ENCODE peak calls at places on chromosomes 13 and 19, in eight cellular contexts. C, O, I, X, Z, E, M and W are unnamed samples.

GRCh38 chr19:55600336-55601028 is 394 bp downstream of the ZNF524 start:
- DNase-seq in C (peak), O (peak), I (no peak), X (peak), Z (no peak), E (peak), M (no peak), W (no peak)

GRCh38 chr13:31638577-31638976 is 100.7 kb upstream of the RXFP2 start:
- DNase-seq in C (peak), O (no peak), I (no peak), X (no peak), Z (peak), E (no peak), M (no peak), W (no peak)

GRCh38 chr13:47480941-47481340 is 520.1 kb downstream of the SUCLA2 start:
- DNase-seq in C (no peak), O (no peak), I (no peak), X (no peak), Z (no peak), E (no peak), M (no peak), W (no peak)

GRCh38 chr13:71866173-71867091 is 572 bp downstream of the DACH1 start:
- DNase-seq in C (peak), O (peak), I (no peak), X (no peak), Z (no peak), E (no peak), M (no peak), W (no peak)

GRCh38 chr13:36275190-36276002 is 22.2 kb downstream of the CCDC169 start:
- DNase-seq in C (peak), O (peak), I (no peak), X (no peak), Z (peak), E (peak), M (no peak), W (no peak)

GRCh38 chr13:20043207-20043925 is 84.8 kb downstream of the ZMYM2 start:
- DNase-seq in C (no peak), O (no peak), I (no peak), X (no peak), Z (no peak), E (no peak), M (no peak), W (no peak)

GRCh38 chr19:10603873-10604459 is 16.9 kb upstream of the AP1M2 start:
- DNase-seq in C (peak), O (no peak), I (no peak), X (no peak), Z (peak), E (no peak), M (no peak), W (peak)

GRCh38 chr13:41050041-41050440 is 11.3 kb upstream of the WBP4 start:
- DNase-seq in C (peak), O (no peak), I (no peak), X (no peak), Z (peak), E (no peak), M (no peak), W (no peak)

GRCh38 chr13:40064723-40065122 is 409.3 kb downstream of the COG6 start:
- DNase-seq in C (peak), O (no peak), I (no peak), X (no peak), Z (peak), E (no peak), M (peak), W (no peak)

GRCh38 chr13:113785051-113786010 is 26.3 kb downstream of the TMEM255B start:
- DNase-seq in C (peak), O (no peak), I (peak), X (no peak), Z (peak), E (no peak), M (peak), W (no peak)

GRCh38 chr19:46849610-46850009 is 1.0 kb downstream of the AP2S1 start:
- DNase-seq in C (peak), O (no peak), I (no peak), X (no peak), Z (no peak), E (no peak), M (no peak), W (no peak)

GRCh38 chr19:5961969-5962945 is 15.7 kb downstream of the RANBP3 start:
- DNase-seq in C (peak), O (no peak), I (peak), X (no peak), Z (peak), E (peak), M (no peak), W (peak)

GRCh38 chr19:15120135-15121026 is 13.2 kb downstream of the SYDE1 start:
- DNase-seq in C (no peak), O (no peak), I (no peak), X (no peak), Z (no peak), E (no peak), M (no peak), W (no peak)

GRCh38 chr13:79501538-79502232 is 20.7 kb downstream of the NDFIP2 start:
- DNase-seq in C (no peak), O (no peak), I (no peak), X (no peak), Z (peak), E (no peak), M (no peak), W (no peak)

GRCh38 chr13:76856141-76856571 is 30.0 kb downstream of the KCTD12 start:
- DNase-seq in C (no peak), O (no peak), I (no peak), X (no peak), Z (peak), E (no peak), M (peak), W (no peak)

GRCh38 chr13:51419015-51419636 is 33.7 kb downstream of the INTS6 start:
- DNase-seq in C (no peak), O (no peak), I (no peak), X (no peak), Z (no peak), E (no peak), M (no peak), W (no peak)

GRCh38 chr19:38683393-38684077 is 36.1 kb downstream of the ACTN4 start:
- DNase-seq in C (peak), O (no peak), I (no peak), X (peak), Z (peak), E (no peak), M (peak), W (peak)

GRCh38 chr19:54425382-54425723 is 10.1 kb downstream of the TTYH1 start:
- DNase-seq in C (no peak), O (no peak), I (no peak), X (no peak), Z (no peak), E (no peak), M (no peak), W (no peak)

GRCh38 chr19:32224371-32225244 is 120.8 kb upstream of the ZNF507 start:
- DNase-seq in C (peak), O (peak), I (peak), X (peak), Z (peak), E (no peak), M (no peak), W (peak)

GRCh38 chr19:38869836-38870607 is 8.1 kb downstream of the RINL start:
- DNase-seq in C (peak), O (no peak), I (peak), X (peak), Z (peak), E (peak), M (no peak), W (peak)

GRCh38 chr13:96052655-96053002 is 572 bp downstream of the UGGT2 start:
- DNase-seq in C (peak), O (peak), I (no peak), X (no peak), Z (peak), E (no peak), M (peak), W (no peak)